ENCODE peak calls at places on chromosomes 13 and 19, in six cellular contexts. One of them, this sample, is unnamed.

GRCh38 chr19:18514800-18515682 is 6.8 kb downstream of the ELL start:
- DNase-seq in T47D: no peak
- DNase-seq in AG08395: no peak
- DNase-seq in neural progenitor cell: no peak
- DNase-seq in amygdala: no peak
- DNase-seq in T-helper 2 cell: no peak
- DNase-seq in this sample: peak

GRCh38 chr13:60690607-60691006 is 293.6 kb downstream of the TDRD3 start:
- DNase-seq in T47D: peak
- DNase-seq in T-helper 2 cell: no peak
- DNase-seq in amygdala: no peak
- DNase-seq in AG08395: no peak
- DNase-seq in neural progenitor cell: no peak
- DNase-seq in this sample: no peak

GRCh38 chr19:2627855-2628254 is 74.6 kb downstream of the GNG7 start:
- DNase-seq in T47D: no peak
- DNase-seq in neural progenitor cell: no peak
- DNase-seq in amygdala: no peak
- DNase-seq in T-helper 2 cell: no peak
- DNase-seq in AG08395: no peak
- DNase-seq in this sample: no peak

GRCh38 chr13:99012539-99012938 is 34.7 kb upstream of the DOCK9 start:
- DNase-seq in amygdala: no peak
- DNase-seq in T-helper 2 cell: no peak
- DNase-seq in AG08395: no peak
- DNase-seq in T47D: no peak
- DNase-seq in neural progenitor cell: no peak
- DNase-seq in this sample: no peak

GRCh38 chr19:29526730-29527499 is 1.1 kb downstream of the VSTM2B start:
- DNase-seq in AG08395: no peak
- DNase-seq in T-helper 2 cell: no peak
- DNase-seq in T47D: no peak
- DNase-seq in neural progenitor cell: peak
- DNase-seq in amygdala: no peak
- DNase-seq in this sample: no peak

GRCh38 chr19:14054099-14054498 is 7.8 kb downstream of the PALM3 start:
- DNase-seq in T47D: no peak
- DNase-seq in amygdala: no peak
- DNase-seq in AG08395: no peak
- DNase-seq in neural progenitor cell: no peak
- DNase-seq in T-helper 2 cell: no peak
- DNase-seq in this sample: no peak

GRCh38 chr13:78993792-78994191 is 334.8 kb upstream of the OBI1 start:
- DNase-seq in T-helper 2 cell: no peak
- DNase-seq in neural progenitor cell: peak
- DNase-seq in T47D: no peak
- DNase-seq in amygdala: no peak
- DNase-seq in AG08395: no peak
- DNase-seq in this sample: no peak

GRCh38 chr13:95676100-95676774 is 702 bp upstream of the DNAJC3 start:
- DNase-seq in amygdala: no peak
- DNase-seq in AG08395: peak
- DNase-seq in neural progenitor cell: no peak
- DNase-seq in T47D: no peak
- DNase-seq in T-helper 2 cell: peak
- DNase-seq in this sample: no peak

GRCh38 chr19:7505288-7505681 is 10.6 kb upstream of the ZNF358 start:
- DNase-seq in T47D: no peak
- DNase-seq in AG08395: no peak
- DNase-seq in amygdala: no peak
- DNase-seq in neural progenitor cell: no peak
- DNase-seq in T-helper 2 cell: no peak
- DNase-seq in this sample: no peak

GRCh38 chr13:94028234-94029145 is 451.0 kb downstream of the DCT start:
- DNase-seq in AG08395: no peak
- DNase-seq in neural progenitor cell: no peak
- DNase-seq in T-helper 2 cell: no peak
- DNase-seq in T47D: no peak
- DNase-seq in amygdala: no peak
- DNase-seq in this sample: no peak